ENCODE peak calls at places on chromosomes 6 and 20, in eight cellular contexts. One of them, this sample, is unnamed.

GRCh38 chr20:47379433-47380150 is 23.1 kb upstream of the ZMYND8 start:
- DNase-seq in fibroblast of lung: peak
- DNase-seq in heart right ventricle: no peak
- DNase-seq in cardiac muscle cell: no peak
- DNase-seq in endothelial cell of umbilical vein: no peak
- DNase-seq in left lung: no peak
- DNase-seq in gastrocnemius medialis: no peak
- DNase-seq in foreskin fibroblast: peak
- DNase-seq in this sample: no peak

GRCh38 chr20:33689973-33690372 is 3.8 kb upstream of the E2F1 start:
- DNase-seq in fibroblast of lung: peak
- DNase-seq in heart right ventricle: no peak
- DNase-seq in cardiac muscle cell: no peak
- DNase-seq in endothelial cell of umbilical vein: peak
- DNase-seq in left lung: no peak
- DNase-seq in gastrocnemius medialis: no peak
- DNase-seq in foreskin fibroblast: peak
- DNase-seq in this sample: no peak

GRCh38 chr6:3305831-3306230 is 47.1 kb downstream of the PSMG4 start:
- DNase-seq in fibroblast of lung: no peak
- DNase-seq in heart right ventricle: no peak
- DNase-seq in cardiac muscle cell: no peak
- DNase-seq in endothelial cell of umbilical vein: no peak
- DNase-seq in left lung: no peak
- DNase-seq in gastrocnemius medialis: no peak
- DNase-seq in foreskin fibroblast: no peak
- DNase-seq in this sample: no peak

GRCh38 chr6:118786696-118787453 is 107.1 kb upstream of the ASF1A start:
- DNase-seq in fibroblast of lung: no peak
- DNase-seq in heart right ventricle: no peak
- DNase-seq in cardiac muscle cell: no peak
- DNase-seq in endothelial cell of umbilical vein: no peak
- DNase-seq in left lung: no peak
- DNase-seq in gastrocnemius medialis: no peak
- DNase-seq in foreskin fibroblast: no peak
- DNase-seq in this sample: no peak

GRCh38 chr6:118869350-118869749 is 24.6 kb upstream of the ASF1A start:
- DNase-seq in fibroblast of lung: peak
- DNase-seq in heart right ventricle: no peak
- DNase-seq in cardiac muscle cell: no peak
- DNase-seq in endothelial cell of umbilical vein: no peak
- DNase-seq in left lung: no peak
- DNase-seq in gastrocnemius medialis: no peak
- DNase-seq in foreskin fibroblast: peak
- DNase-seq in this sample: no peak

GRCh38 chr20:57911512-57912226 is 201.9 kb upstream of the PMEPA1 start:
- DNase-seq in fibroblast of lung: no peak
- DNase-seq in heart right ventricle: no peak
- DNase-seq in cardiac muscle cell: no peak
- DNase-seq in endothelial cell of umbilical vein: no peak
- DNase-seq in left lung: no peak
- DNase-seq in gastrocnemius medialis: no peak
- DNase-seq in foreskin fibroblast: no peak
- DNase-seq in this sample: no peak

GRCh38 chr20:53773792-53774371 is 180.2 kb upstream of the ZNF217 start:
- DNase-seq in fibroblast of lung: peak
- DNase-seq in heart right ventricle: no peak
- DNase-seq in cardiac muscle cell: no peak
- DNase-seq in endothelial cell of umbilical vein: peak
- DNase-seq in left lung: no peak
- DNase-seq in gastrocnemius medialis: no peak
- DNase-seq in foreskin fibroblast: peak
- DNase-seq in this sample: no peak

GRCh38 chr6:46263709-46264091 is 92.9 kb upstream of the ENPP5 start:
- DNase-seq in fibroblast of lung: peak
- DNase-seq in heart right ventricle: no peak
- DNase-seq in cardiac muscle cell: no peak
- DNase-seq in endothelial cell of umbilical vein: peak
- DNase-seq in left lung: no peak
- DNase-seq in gastrocnemius medialis: no peak
- DNase-seq in foreskin fibroblast: peak
- DNase-seq in this sample: no peak

GRCh38 chr20:38790210-38791053 is 15.1 kb upstream of the PPP1R16B start:
- DNase-seq in fibroblast of lung: peak
- DNase-seq in heart right ventricle: no peak
- DNase-seq in cardiac muscle cell: peak
- DNase-seq in endothelial cell of umbilical vein: peak
- DNase-seq in left lung: no peak
- DNase-seq in gastrocnemius medialis: no peak
- DNase-seq in foreskin fibroblast: peak
- DNase-seq in this sample: no peak

GRCh38 chr6:134689676-134690447 is 260.0 kb downstream of the ALDH8A1 start:
- DNase-seq in fibroblast of lung: no peak
- DNase-seq in heart right ventricle: peak
- DNase-seq in cardiac muscle cell: no peak
- DNase-seq in endothelial cell of umbilical vein: no peak
- DNase-seq in left lung: no peak
- DNase-seq in gastrocnemius medialis: peak
- DNase-seq in foreskin fibroblast: no peak
- DNase-seq in this sample: no peak

GRCh38 chr20:9072741-9073310 is 3.9 kb downstream of the PLCB4 start:
- DNase-seq in fibroblast of lung: no peak
- DNase-seq in heart right ventricle: no peak
- DNase-seq in cardiac muscle cell: no peak
- DNase-seq in endothelial cell of umbilical vein: peak
- DNase-seq in left lung: no peak
- DNase-seq in gastrocnemius medialis: no peak
- DNase-seq in foreskin fibroblast: no peak
- DNase-seq in this sample: no peak

GRCh38 chr20:36849333-36850065 is 26.4 kb upstream of the TLDC2 start:
- DNase-seq in fibroblast of lung: no peak
- DNase-seq in heart right ventricle: no peak
- DNase-seq in cardiac muscle cell: no peak
- DNase-seq in endothelial cell of umbilical vein: no peak
- DNase-seq in left lung: no peak
- DNase-seq in gastrocnemius medialis: no peak
- DNase-seq in foreskin fibroblast: peak
- DNase-seq in this sample: no peak

GRCh38 chr20:33874129-33874528 is 63.0 kb downstream of the CHMP4B start:
- DNase-seq in fibroblast of lung: no peak
- DNase-seq in heart right ventricle: no peak
- DNase-seq in cardiac muscle cell: no peak
- DNase-seq in endothelial cell of umbilical vein: no peak
- DNase-seq in left lung: no peak
- DNase-seq in gastrocnemius medialis: no peak
- DNase-seq in foreskin fibroblast: no peak
- DNase-seq in this sample: no peak

GRCh38 chr6:6152060-6152459 is 145.3 kb upstream of the NRN1 start:
- DNase-seq in fibroblast of lung: no peak
- DNase-seq in heart right ventricle: no peak
- DNase-seq in cardiac muscle cell: no peak
- DNase-seq in endothelial cell of umbilical vein: no peak
- DNase-seq in left lung: no peak
- DNase-seq in gastrocnemius medialis: no peak
- DNase-seq in foreskin fibroblast: no peak
- DNase-seq in this sample: no peak

GRCh38 chr6:15504040-15504491 is 158.8 kb downstream of the DTNBP1 start:
- DNase-seq in fibroblast of lung: no peak
- DNase-seq in heart right ventricle: peak
- DNase-seq in cardiac muscle cell: no peak
- DNase-seq in endothelial cell of umbilical vein: no peak
- DNase-seq in left lung: no peak
- DNase-seq in gastrocnemius medialis: peak
- DNase-seq in foreskin fibroblast: peak
- DNase-seq in this sample: no peak

GRCh38 chr20:23585449-23585807 is 17.1 kb upstream of the CST9L start:
- DNase-seq in fibroblast of lung: no peak
- DNase-seq in heart right ventricle: no peak
- DNase-seq in cardiac muscle cell: no peak
- DNase-seq in endothelial cell of umbilical vein: no peak
- DNase-seq in left lung: no peak
- DNase-seq in gastrocnemius medialis: no peak
- DNase-seq in foreskin fibroblast: no peak
- DNase-seq in this sample: no peak

GRCh38 chr6:25121186-25121585 is 158.0 kb upstream of the CARMIL1 start:
- DNase-seq in fibroblast of lung: no peak
- DNase-seq in heart right ventricle: no peak
- DNase-seq in cardiac muscle cell: no peak
- DNase-seq in endothelial cell of umbilical vein: no peak
- DNase-seq in left lung: no peak
- DNase-seq in gastrocnemius medialis: no peak
- DNase-seq in foreskin fibroblast: no peak
- DNase-seq in this sample: no peak

GRCh38 chr20:1441133-1441532 is 25.5 kb downstream of the NSFL1C start:
- DNase-seq in fibroblast of lung: no peak
- DNase-seq in heart right ventricle: no peak
- DNase-seq in cardiac muscle cell: no peak
- DNase-seq in endothelial cell of umbilical vein: no peak
- DNase-seq in left lung: no peak
- DNase-seq in gastrocnemius medialis: no peak
- DNase-seq in foreskin fibroblast: no peak
- DNase-seq in this sample: no peak

GRCh38 chr6:139062921-139063320 is 34.4 kb downstream of the ABRACL start:
- DNase-seq in fibroblast of lung: peak
- DNase-seq in heart right ventricle: no peak
- DNase-seq in cardiac muscle cell: no peak
- DNase-seq in endothelial cell of umbilical vein: no peak
- DNase-seq in left lung: no peak
- DNase-seq in gastrocnemius medialis: no peak
- DNase-seq in foreskin fibroblast: peak
- DNase-seq in this sample: no peak

GRCh38 chr6:16238057-16238657 is at the start of gene GMPR:
- DNase-seq in fibroblast of lung: peak
- DNase-seq in heart right ventricle: peak
- DNase-seq in cardiac muscle cell: peak
- DNase-seq in endothelial cell of umbilical vein: peak
- DNase-seq in left lung: peak
- DNase-seq in gastrocnemius medialis: peak
- DNase-seq in foreskin fibroblast: peak
- DNase-seq in this sample: peak

GRCh38 chr6:111894272-111894671 is 21.0 kb upstream of the FYN start:
- DNase-seq in fibroblast of lung: peak
- DNase-seq in heart right ventricle: no peak
- DNase-seq in cardiac muscle cell: no peak
- DNase-seq in endothelial cell of umbilical vein: peak
- DNase-seq in left lung: no peak
- DNase-seq in gastrocnemius medialis: no peak
- DNase-seq in foreskin fibroblast: peak
- DNase-seq in this sample: no peak

GRCh38 chr6:43627008-43627825 is 1.8 kb downstream of the GTPBP2 start:
- DNase-seq in fibroblast of lung: peak
- DNase-seq in heart right ventricle: peak
- DNase-seq in cardiac muscle cell: peak
- DNase-seq in endothelial cell of umbilical vein: peak
- DNase-seq in left lung: peak
- DNase-seq in gastrocnemius medialis: peak
- DNase-seq in foreskin fibroblast: peak
- DNase-seq in this sample: no peak

GRCh38 chr6:125524356-125524755 is 222.6 kb upstream of the HDDC2 start:
- DNase-seq in fibroblast of lung: no peak
- DNase-seq in heart right ventricle: no peak
- DNase-seq in cardiac muscle cell: no peak
- DNase-seq in endothelial cell of umbilical vein: no peak
- DNase-seq in left lung: no peak
- DNase-seq in gastrocnemius medialis: no peak
- DNase-seq in foreskin fibroblast: no peak
- DNase-seq in this sample: no peak

GRCh38 chr6:41372526-41373366 is 37.3 kb downstream of the NCR2 start:
- DNase-seq in fibroblast of lung: no peak
- DNase-seq in heart right ventricle: no peak
- DNase-seq in cardiac muscle cell: peak
- DNase-seq in endothelial cell of umbilical vein: no peak
- DNase-seq in left lung: no peak
- DNase-seq in gastrocnemius medialis: no peak
- DNase-seq in foreskin fibroblast: peak
- DNase-seq in this sample: no peak
- H3K4me3 ChIP-seq in fibroblast of lung: no peak
- H3K4me3 ChIP-seq in heart right ventricle: no peak
- H3K4me3 ChIP-seq in cardiac muscle cell: peak
- H3K4me3 ChIP-seq in endothelial cell of umbilical vein: no peak
- H3K4me3 ChIP-seq in left lung: peak
- H3K4me3 ChIP-seq in gastrocnemius medialis: peak
- H3K4me3 ChIP-seq in foreskin fibroblast: no peak
- H3K4me3 ChIP-seq in this sample: no peak

GRCh38 chr6:41132254-41132653 is 21.9 kb downstream of the TREML1 start:
- DNase-seq in fibroblast of lung: no peak
- DNase-seq in heart right ventricle: no peak
- DNase-seq in cardiac muscle cell: no peak
- DNase-seq in endothelial cell of umbilical vein: no peak
- DNase-seq in left lung: no peak
- DNase-seq in gastrocnemius medialis: no peak
- DNase-seq in foreskin fibroblast: no peak
- DNase-seq in this sample: no peak

GRCh38 chr6:41135062-41135832 is 18.9 kb downstream of the TREML1 start:
- DNase-seq in fibroblast of lung: no peak
- DNase-seq in heart right ventricle: no peak
- DNase-seq in cardiac muscle cell: no peak
- DNase-seq in endothelial cell of umbilical vein: no peak
- DNase-seq in left lung: no peak
- DNase-seq in gastrocnemius medialis: no peak
- DNase-seq in foreskin fibroblast: no peak
- DNase-seq in this sample: no peak

GRCh38 chr6:41136911-41137310 is 17.2 kb downstream of the TREML1 start:
- DNase-seq in fibroblast of lung: no peak
- DNase-seq in heart right ventricle: no peak
- DNase-seq in cardiac muscle cell: no peak
- DNase-seq in endothelial cell of umbilical vein: no peak
- DNase-seq in left lung: no peak
- DNase-seq in gastrocnemius medialis: no peak
- DNase-seq in foreskin fibroblast: no peak
- DNase-seq in this sample: no peak
- TF ChIP-seq CTCF in fibroblast of lung: no peak
- TF ChIP-seq CTCF in heart right ventricle: no peak
- TF ChIP-seq CTCF in cardiac muscle cell: no peak
- TF ChIP-seq CTCF in endothelial cell of umbilical vein: no peak
- TF ChIP-seq CTCF in left lung: no peak
- TF ChIP-seq CTCF in gastrocnemius medialis: no peak
- TF ChIP-seq CTCF in foreskin fibroblast: no peak
- TF ChIP-seq CTCF in this sample: no peak

DNA sequence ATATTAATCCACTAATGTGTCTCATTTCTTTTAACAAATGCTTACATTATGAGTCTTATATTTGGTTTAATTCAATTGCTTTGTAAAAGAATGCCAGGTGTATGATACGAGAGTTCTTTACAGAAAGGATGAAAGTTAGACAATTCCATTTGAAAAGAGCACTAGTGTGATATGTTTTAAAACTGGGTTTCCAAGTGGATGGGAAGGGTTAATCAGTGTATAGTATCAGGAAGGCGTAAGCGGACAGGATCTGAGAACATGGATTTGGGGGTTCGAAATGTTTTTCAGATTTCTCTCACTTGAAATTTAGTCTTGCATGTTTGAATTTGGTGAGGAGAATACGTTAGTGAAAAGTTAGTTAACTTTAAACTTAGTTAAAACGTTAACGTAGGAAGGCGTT is 2.6 kb downstream of the FOXO3 start:
- DNase-seq in fibroblast of lung: no peak
- DNase-seq in heart right ventricle: no peak
- DNase-seq in cardiac muscle cell: no peak
- DNase-seq in endothelial cell of umbilical vein: no peak
- DNase-seq in left lung: no peak
- DNase-seq in gastrocnemius medialis: no peak
- DNase-seq in foreskin fibroblast: peak
- DNase-seq in this sample: no peak
- H3K4me3 ChIP-seq in fibroblast of lung: peak
- H3K4me3 ChIP-seq in heart right ventricle: no peak
- H3K4me3 ChIP-seq in cardiac muscle cell: peak
- H3K4me3 ChIP-seq in endothelial cell of umbilical vein: no peak
- H3K4me3 ChIP-seq in left lung: peak
- H3K4me3 ChIP-seq in gastrocnemius medialis: peak
- H3K4me3 ChIP-seq in foreskin fibroblast: peak
- H3K4me3 ChIP-seq in this sample: peak

GRCh38 chr6:8499540-8499939 is 64.2 kb upstream of the SLC35B3 start:
- DNase-seq in fibroblast of lung: no peak
- DNase-seq in heart right ventricle: no peak
- DNase-seq in cardiac muscle cell: peak
- DNase-seq in endothelial cell of umbilical vein: no peak
- DNase-seq in left lung: no peak
- DNase-seq in gastrocnemius medialis: no peak
- DNase-seq in foreskin fibroblast: peak
- DNase-seq in this sample: no peak
- TF ChIP-seq CTCF in fibroblast of lung: peak
- TF ChIP-seq CTCF in heart right ventricle: no peak
- TF ChIP-seq CTCF in cardiac muscle cell: no peak
- TF ChIP-seq CTCF in endothelial cell of umbilical vein: no peak
- TF ChIP-seq CTCF in left lung: no peak
- TF ChIP-seq CTCF in gastrocnemius medialis: no peak
- TF ChIP-seq CTCF in foreskin fibroblast: no peak
- TF ChIP-seq CTCF in this sample: peak

This sample was measured in GM06990.